ENCODE peak calls at places on chromosome 3, in eight cellular contexts. T, I, K, B, R, L, M and Y are unnamed samples.

GRCh38 chr3:189233225-189233858 is 61.6 kb downstream of the TPRG1 start:
- DNase-seq in B (peak), R (peak), L (peak), M (peak), I (no peak), T (peak), K (peak), Y (peak)

GRCh38 chr3:7075901-7076300 is 215.0 kb downstream of the GRM7 start:
- DNase-seq in T (no peak), M (no peak), I (no peak), L (no peak), R (no peak), B (no peak), K (no peak), Y (no peak)

GRCh38 chr3:169760479-169760878 is 4.4 kb downstream of the TERC start:
- DNase-seq in K (no peak), B (no peak), M (peak), R (no peak), T (no peak), L (peak), I (no peak), Y (no peak)

GRCh38 chr3:138381950-138382715 is 33.8 kb downstream of the MRAS start:
- DNase-seq in K (peak), I (no peak), M (peak), L (peak), R (peak), B (peak), T (peak), Y (peak)

GRCh38 chr3:15382405-15382923 is 44.9 kb downstream of the METTL6 start:
- DNase-seq in M (no peak), L (no peak), R (no peak), I (no peak), K (no peak), B (no peak), T (peak), Y (no peak)

GRCh38 chr3:113629941-113630340 is 66.5 kb downstream of the USF3 start:
- DNase-seq in R (no peak), K (no peak), B (peak), T (no peak), M (no peak), I (no peak), L (no peak), Y (no peak)

GRCh38 chr3:99859855-99860254 is 42.2 kb downstream of the CMSS1 start:
- DNase-seq in R (no peak), I (no peak), K (no peak), T (no peak), L (peak), B (peak), M (peak), Y (no peak)

GRCh38 chr3:414063-414462 is 217.5 kb downstream of the CHL1 start:
- DNase-seq in T (no peak), M (peak), B (peak), I (no peak), R (no peak), K (no peak), L (no peak), Y (no peak)

GRCh38 chr3:134361162-134361831 is 12.9 kb downstream of the AMOTL2 start:
- DNase-seq in M (no peak), K (no peak), I (no peak), L (no peak), R (peak), B (no peak), T (peak), Y (no peak)

GRCh38 chr3:159803444-159803843 is 185.2 kb upstream of the IL12A start:
- DNase-seq in I (no peak), M (peak), L (no peak), B (no peak), R (no peak), T (no peak), K (no peak), Y (no peak)

GRCh38 chr3:187919018-187919417 is 173.8 kb upstream of the BCL6 start:
- DNase-seq in T (no peak), R (no peak), I (peak), K (no peak), M (no peak), B (no peak), L (no peak), Y (no peak)

GRCh38 chr3:151974067-151974466 is 100.6 kb downstream of the SUCNR1 start:
- DNase-seq in M (peak), B (no peak), L (peak), R (no peak), I (no peak), K (no peak), T (no peak), Y (no peak)

GRCh38 chr3:117954131-117954530 is 1080.5 kb downstream of the IGSF11 start:
- DNase-seq in T (no peak), L (no peak), R (no peak), I (no peak), B (no peak), M (no peak), K (no peak), Y (no peak)

GRCh38 chr3:14806641-14807263 is 12.0 kb upstream of the FGD5 start:
- DNase-seq in K (no peak), T (no peak), B (no peak), L (no peak), I (no peak), R (no peak), M (no peak), Y (no peak)

GRCh38 chr3:32411442-32411841 is 19.8 kb downstream of the CMTM7 start:
- DNase-seq in L (no peak), M (no peak), I (no peak), R (no peak), T (peak), K (no peak), B (no peak), Y (no peak)

GRCh38 chr3:32410367-32411246 is 19.0 kb downstream of the CMTM7 start:
- DNase-seq in L (no peak), R (no peak), M (no peak), T (peak), B (no peak), I (no peak), K (no peak), Y (no peak)

GRCh38 chr3:32412887-32413286 is 21.2 kb downstream of the CMTM7 start:
- DNase-seq in R (no peak), M (no peak), B (no peak), L (no peak), T (peak), I (no peak), K (no peak), Y (no peak)

GRCh38 chr3:32413845-32414526 is 22.3 kb downstream of the CMTM7 start:
- DNase-seq in T (peak), R (no peak), B (no peak), L (no peak), I (no peak), K (no peak), M (no peak), Y (no peak)

DNA sequence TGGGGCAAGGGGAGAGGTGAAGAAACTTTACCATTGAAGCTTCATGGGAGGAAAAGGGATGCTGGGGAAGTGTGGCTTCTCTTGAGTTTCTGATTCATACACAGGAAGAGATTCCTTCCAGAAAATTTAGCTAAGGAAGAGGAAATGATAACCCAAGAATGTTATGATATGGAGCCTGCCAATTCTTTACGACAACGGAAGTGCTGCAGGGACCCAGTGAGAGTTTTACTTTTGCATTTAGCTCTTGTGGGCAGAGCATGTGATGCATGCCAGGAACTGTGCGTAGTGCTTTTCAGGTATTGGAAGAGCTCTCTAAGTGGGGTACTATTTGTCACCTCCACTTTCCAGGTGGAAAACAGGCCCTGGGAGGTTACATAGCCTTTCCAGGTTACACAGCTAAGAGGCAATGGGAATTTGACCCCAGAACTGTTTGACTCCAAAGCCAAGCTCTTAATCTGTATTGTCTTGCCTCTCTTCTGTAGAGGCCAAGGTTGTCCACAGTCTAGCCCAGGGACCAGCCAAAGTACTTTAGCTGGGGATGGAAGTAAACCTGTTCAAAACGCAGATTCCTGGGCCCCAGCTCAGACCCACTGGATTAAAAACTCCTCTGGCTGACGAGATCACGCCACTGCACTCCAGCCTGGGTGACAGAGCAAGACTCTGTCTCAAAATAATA is 23.0 kb downstream of the CMTM7 start:
- DNase-seq in R (peak), T (peak), I (no peak), L (no peak), M (peak), K (peak), B (no peak), Y (no peak)
- H3K4me3 ChIP-seq in R (no peak), T (no peak), I (no peak), L (no peak), M (no peak), K (no peak), B (no peak), Y (no peak)

GRCh38 chr3:103308921-103309320 is 874.1 kb downstream of the ZPLD1 start:
- DNase-seq in T (no peak), B (peak), K (no peak), R (no peak), M (no peak), I (no peak), L (no peak), Y (no peak)
- TF ChIP-seq CTCF in T (no peak), B (no peak), K (no peak), R (no peak), M (peak), I (no peak), L (no peak), Y (no peak)

DNA sequence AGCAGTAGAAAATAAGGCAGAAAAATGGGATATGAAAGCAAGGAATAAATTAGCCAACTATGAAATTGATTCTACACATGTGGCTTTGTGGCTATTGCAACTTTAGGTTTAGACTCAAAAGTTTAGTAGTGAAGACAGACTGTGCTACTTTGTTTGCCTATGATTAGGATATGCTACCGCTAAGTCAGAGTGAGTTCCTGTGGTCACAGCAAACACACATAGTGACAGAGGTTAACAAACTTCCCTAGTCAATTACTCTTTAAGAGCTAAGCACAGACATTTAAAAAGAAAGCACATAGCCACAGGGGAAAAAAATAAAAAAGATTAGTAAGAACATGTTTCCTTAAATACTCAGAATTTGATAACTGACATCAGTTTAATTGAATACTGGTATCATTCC is 207.1 kb downstream of the GBE1 start:
- DNase-seq in B (no peak), R (no peak), I (no peak), T (no peak), L (peak), K (no peak), M (peak), Y (no peak)
- H3K4me3 ChIP-seq in B (no peak), R (no peak), I (no peak), T (no peak), L (no peak), K (no peak), M (no peak), Y (no peak)

GRCh38 chr3:149579838-149580542 is 77.8 kb downstream of the WWTR1 start:
- DNase-seq in B (no peak), K (no peak), R (no peak), I (no peak), L (peak), T (no peak), M (peak), Y (no peak)
- TF ChIP-seq CTCF in B (no peak), K (no peak), R (no peak), I (no peak), L (no peak), T (no peak), M (no peak), Y (no peak)

DNA sequence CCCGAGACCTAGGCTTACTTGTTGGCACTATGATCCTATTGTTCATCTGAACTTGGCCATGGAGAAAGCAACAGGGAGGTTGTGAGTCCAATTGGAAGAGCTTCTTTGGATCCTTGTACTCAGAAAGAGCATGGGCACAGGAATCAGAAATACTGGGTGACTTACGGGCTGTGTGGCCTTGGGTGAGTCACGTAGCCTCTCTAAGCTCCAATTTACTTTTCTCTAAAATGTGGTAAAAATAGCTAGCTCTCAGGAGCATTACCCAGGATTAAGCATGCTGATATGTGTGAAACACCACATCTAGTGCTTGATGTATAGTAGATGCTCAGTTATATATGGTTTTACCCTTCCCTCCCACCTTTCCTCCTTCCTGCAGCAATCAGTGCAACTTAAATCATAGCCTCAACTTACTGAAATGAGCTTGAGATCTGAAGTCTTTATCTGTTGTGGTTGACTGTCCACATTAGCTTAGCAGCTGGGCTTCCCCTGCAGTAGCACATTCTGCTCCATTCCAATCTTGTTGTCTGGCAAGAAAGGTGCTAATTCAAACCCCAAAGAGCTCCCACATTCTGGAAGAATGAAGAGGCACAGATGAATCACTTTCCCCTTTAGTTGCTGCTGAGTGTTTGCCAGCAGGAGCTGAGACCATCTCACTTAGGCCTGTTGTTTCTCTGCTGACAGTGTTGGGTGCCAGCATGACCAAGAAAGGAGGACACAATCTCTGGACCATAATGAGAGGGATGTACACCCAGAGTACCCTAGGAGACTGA is 299.1 kb upstream of the TRIM42 start:
- DNase-seq in M (peak), K (no peak), R (no peak), L (no peak), I (no peak), B (no peak), T (no peak), Y (no peak)
- H3K4me3 ChIP-seq in M (no peak), K (no peak), R (no peak), L (no peak), I (no peak), B (no peak), T (no peak), Y (no peak)

GRCh38 chr3:19547665-19548464 is 386.2 kb downstream of the EFHB start:
- DNase-seq in R (no peak), I (no peak), L (no peak), M (no peak), T (no peak), K (no peak), B (no peak), Y (no peak)

GRCh38 chr3:19539488-19540395 is 391.4 kb downstream of the KCNH8 start:
- DNase-seq in I (no peak), M (no peak), L (no peak), T (no peak), K (no peak), B (peak), R (no peak), Y (no peak)

GRCh38 chr3:19540464-19540863 is 392.2 kb downstream of the KCNH8 start:
- DNase-seq in K (no peak), I (no peak), R (no peak), M (no peak), L (no peak), T (no peak), B (no peak), Y (no peak)

GRCh38 chr3:19541284-19541683 is 392.7 kb downstream of the EFHB start:
- DNase-seq in K (no peak), T (no peak), L (no peak), M (no peak), I (no peak), B (no peak), R (no peak), Y (no peak)

DNA sequence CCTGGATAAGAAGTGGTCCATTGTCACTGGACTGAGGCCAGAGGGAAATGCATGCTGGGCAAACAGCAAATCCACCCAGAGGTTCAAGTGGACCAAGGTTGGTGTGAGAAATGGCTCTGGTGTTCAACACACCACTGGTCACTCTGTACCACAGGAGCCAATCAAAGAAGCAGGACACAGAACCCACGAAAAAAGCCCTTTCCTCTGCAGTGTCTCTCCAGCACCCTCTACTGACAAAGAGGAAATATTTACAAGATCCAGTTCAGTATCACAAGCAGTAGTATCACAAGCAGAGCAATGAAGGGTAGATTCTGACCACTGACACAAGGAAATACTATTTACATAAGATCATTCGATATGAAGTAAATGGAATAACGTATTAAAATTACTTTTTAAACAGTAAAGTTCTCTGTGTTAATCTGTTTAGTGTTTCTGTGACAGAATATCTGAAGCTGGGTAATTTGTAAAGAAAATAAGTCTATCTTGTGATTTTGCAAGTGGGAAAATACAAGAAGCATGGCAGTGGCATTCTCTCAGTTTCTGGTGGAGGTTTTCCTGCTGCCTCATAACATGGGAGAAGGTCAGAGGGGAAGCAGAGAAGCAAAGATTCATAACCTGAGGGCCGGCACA is 390.7 kb downstream of the EFHB start:
- DNase-seq in K (no peak), I (no peak), M (no peak), T (no peak), R (no peak), L (no peak), B (peak), Y (no peak)
- TF ChIP-seq CTCF in K (peak), I (no peak), M (peak), T (no peak), R (no peak), L (no peak), B (peak), Y (peak)

GRCh38 chr3:58333206-58334012 is 717 bp downstream of the PXK start:
- DNase-seq in L (no peak), M (peak), T (peak), I (no peak), R (peak), B (peak), K (peak), Y (peak)

GRCh38 chr3:58337190-58337589 is 4.5 kb downstream of the PXK start:
- DNase-seq in I (no peak), R (no peak), B (no peak), T (no peak), K (no peak), L (no peak), M (no peak), Y (no peak)

GRCh38 chr3:58335432-58335947 is 2.8 kb downstream of the PXK start:
- DNase-seq in K (no peak), R (no peak), L (no peak), T (no peak), M (no peak), I (no peak), B (no peak), Y (no peak)

GRCh38 chr3:58334013-58334321 is 1.3 kb downstream of the PXK start:
- DNase-seq in T (no peak), I (no peak), R (no peak), L (no peak), K (no peak), B (no peak), M (no peak), Y (no peak)

DNA sequence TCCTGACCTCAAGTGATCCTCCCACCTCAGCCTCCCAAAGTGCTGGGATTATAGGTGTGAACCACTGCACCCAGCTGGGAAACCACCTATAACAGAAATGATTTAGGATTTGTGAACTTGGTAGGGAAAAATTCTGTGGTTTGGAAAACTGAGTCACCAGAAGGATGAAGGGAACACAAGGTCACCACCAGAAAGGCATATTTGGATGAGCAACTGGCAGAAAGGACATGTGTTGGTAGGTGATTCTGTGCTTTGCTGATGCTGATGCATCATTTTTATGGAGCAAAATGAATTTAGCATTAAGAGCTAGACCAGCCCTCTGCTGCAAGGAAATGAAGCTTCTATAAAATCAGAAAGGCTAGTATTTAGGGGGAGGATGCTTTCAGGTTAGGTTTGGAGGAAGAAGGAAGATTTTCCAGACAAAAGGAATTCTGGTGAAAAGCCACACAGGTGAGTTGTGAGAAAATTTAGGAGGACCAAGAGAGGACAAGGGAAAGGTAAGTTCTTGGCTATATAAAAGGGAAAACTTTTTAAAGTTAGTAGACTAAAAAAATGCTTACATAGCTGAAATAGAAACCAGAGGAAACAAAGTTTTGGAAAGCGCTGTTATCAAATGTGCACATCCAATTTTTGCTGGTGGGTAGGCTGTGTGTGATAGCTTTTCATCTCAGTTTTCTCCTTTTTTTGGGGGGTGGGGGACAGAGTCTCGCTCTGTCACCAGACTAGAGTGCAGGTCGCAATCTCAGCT is 3.6 kb downstream of the PXK start:
- DNase-seq in R (no peak), K (no peak), I (no peak), T (no peak), M (peak), B (no peak), L (peak), Y (no peak)
- H3K4me3 ChIP-seq in R (no peak), K (no peak), I (no peak), T (no peak), M (no peak), B (no peak), L (no peak), Y (no peak)